ENCODE peak calls at places on chromosome 6, in five cellular contexts. A, P, S, K and F are unnamed samples. For H3K4me1, the result is how much of the 10 kb centered on the place peaks cover.

GRCh38 chr6:166483026-166483425 is 100.3 kb upstream of the MPC1 start:
- DNase-seq in A (peak), P (no peak), S (no peak), K (no peak), F (no peak)

GRCh38 chr6:165655191-165655590 is 7.8 kb downstream of the PDE10A start:
- DNase-seq in A (no peak), P (no peak), S (no peak), K (no peak), F (no peak)

GRCh38 chr6:149015224-149015876 is 268.5 kb downstream of the UST start:
- DNase-seq in A (no peak), P (no peak), S (peak), K (no peak), F (no peak)

GRCh38 chr6:93069856-93070255 is 349.5 kb downstream of the EPHA7 start:
- DNase-seq in A (no peak), P (no peak), S (no peak), K (no peak), F (no peak)

GRCh38 chr6:129312865-129313264 is 397.1 kb downstream of the ARHGAP18 start:
- DNase-seq in A (no peak), P (no peak), S (peak), K (no peak), F (no peak)

GRCh38 chr6:22582806-22583205 is 13.4 kb downstream of the HDGFL1 start:
- DNase-seq in A (no peak), P (no peak), S (no peak), K (no peak), F (no peak)

GRCh38 chr6:72245565-72245964 is 359.2 kb downstream of the RIMS1 start:
- DNase-seq in A (no peak), P (no peak), S (no peak), K (no peak), F (no peak)

GRCh38 chr6:168607272-168608112 is 166.5 kb downstream of the SMOC2 start:
- DNase-seq in A (peak), P (no peak), S (peak), K (no peak), F (no peak)

GRCh38 chr6:148044921-148045320 is 297.7 kb upstream of the SASH1 start:
- DNase-seq in A (no peak), P (no peak), S (no peak), K (no peak), F (no peak)

GRCh38 chr6:145813285-145814034 is 1.1 kb downstream of the FBXO30 start:
- DNase-seq in A (no peak), P (peak), S (no peak), K (no peak), F (no peak)

GRCh38 chr6:11439017-11439420 is 98.5 kb upstream of the TMEM170B start:
- DNase-seq in A (no peak), P (no peak), S (no peak), K (no peak), F (no peak)
- H3K4me1 ChIP-seq in A (under half), P (under half), S (under half), K (under half), F (under half)

GRCh38 chr6:3001773-3002293 is 2.1 kb downstream of the NQO2 start:
- DNase-seq in A (no peak), P (peak), S (no peak), K (no peak), F (no peak)

GRCh38 chr6:3005077-3005476 is 5.4 kb downstream of the NQO2 start:
- DNase-seq in A (no peak), P (no peak), S (no peak), K (no peak), F (no peak)

GRCh38 chr6:2999005-2999620 is 581 bp upstream of the NQO2 start:
- DNase-seq in A (no peak), P (peak), S (no peak), K (peak), F (peak)

GRCh38 chr6:3001146-3001772 is 1.6 kb downstream of the NQO2 start:
- DNase-seq in A (no peak), P (no peak), S (no peak), K (no peak), F (no peak)

DNA sequence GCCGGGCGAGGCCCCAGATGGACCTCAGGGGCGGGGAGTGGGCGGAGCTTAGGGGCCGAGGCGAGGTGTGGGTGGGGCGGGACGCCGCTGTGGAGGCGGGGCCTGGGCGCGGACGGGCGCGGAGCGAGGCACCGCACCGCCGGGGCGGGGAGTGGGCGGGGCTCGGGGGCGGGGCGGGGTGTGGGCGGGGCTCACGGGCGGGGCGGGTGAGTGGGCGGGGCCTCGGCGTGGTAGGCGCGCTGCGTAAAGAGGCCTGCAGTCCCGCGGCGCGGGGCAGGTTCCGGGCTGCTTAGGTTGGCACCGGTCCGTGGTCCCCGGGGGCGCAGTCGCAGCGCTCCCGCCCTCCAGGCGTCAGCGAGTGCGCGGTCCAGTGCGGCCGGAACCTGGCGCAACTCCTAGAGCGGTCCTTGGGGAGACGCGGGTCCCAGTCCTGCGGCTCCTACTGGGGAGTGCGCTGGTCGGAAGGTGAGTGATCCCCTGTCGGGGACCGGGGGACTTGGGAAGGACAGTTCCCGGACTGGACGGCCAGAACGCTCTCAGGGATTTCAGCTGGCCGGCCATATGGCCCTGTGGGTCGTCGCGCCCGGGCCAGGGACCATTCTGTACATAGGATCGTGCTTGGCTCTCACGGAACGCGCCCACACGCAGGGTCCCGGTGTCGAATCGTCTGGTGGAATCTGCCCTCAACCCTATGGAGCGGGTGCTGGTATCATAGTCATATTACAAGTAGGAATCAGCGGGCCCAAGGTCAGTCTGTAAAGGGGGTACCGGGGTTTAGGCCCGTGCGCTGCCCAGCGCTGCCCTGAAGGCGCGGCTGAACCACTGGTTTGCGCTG is at the start of gene NQO2:
- DNase-seq in A (peak), P (peak), S (peak), K (peak), F (peak)
- TF ChIP-seq POLR2A in A (peak), P (peak), S (peak), K (peak), F (peak)

DNA sequence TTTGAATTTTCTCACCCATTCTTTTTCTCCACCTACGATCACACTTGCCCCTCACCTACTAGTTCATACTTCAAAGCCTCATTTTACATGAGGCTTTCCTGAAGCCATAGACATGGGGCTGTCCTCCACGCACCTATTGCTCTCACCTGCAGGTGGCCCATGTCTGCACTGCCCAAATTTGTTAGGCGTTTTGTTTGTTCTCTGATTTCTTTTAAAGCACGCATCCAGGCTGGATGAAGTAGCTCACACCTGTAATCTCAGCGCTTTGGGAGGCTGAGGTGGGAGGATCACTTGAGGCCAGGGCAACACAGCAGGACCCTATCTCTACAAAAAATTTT is 106.8 kb upstream of the RIPOR2 start:
- DNase-seq in A (no peak), P (no peak), S (no peak), K (no peak), F (no peak)
- H3K4me1 ChIP-seq in A (under half), P (under half), S (under half), K (under half), F (under half)

GRCh38 chr6:33279257-33279695 is 2.4 kb downstream of the B3GALT4 start:
- DNase-seq in A (no peak), P (no peak), S (no peak), K (no peak), F (no peak)
- TF ChIP-seq POLR2A in A (no peak), P (no peak), S (no peak), K (no peak), F (no peak)

GRCh38 chr6:11317885-11318771 is 85.7 kb upstream of the NEDD9 start:
- DNase-seq in A (peak), P (peak), S (no peak), K (peak), F (peak)
- H3K4me1 ChIP-seq in A (under half), P (under half), S (under half), K (under half), F (under half)

DNA sequence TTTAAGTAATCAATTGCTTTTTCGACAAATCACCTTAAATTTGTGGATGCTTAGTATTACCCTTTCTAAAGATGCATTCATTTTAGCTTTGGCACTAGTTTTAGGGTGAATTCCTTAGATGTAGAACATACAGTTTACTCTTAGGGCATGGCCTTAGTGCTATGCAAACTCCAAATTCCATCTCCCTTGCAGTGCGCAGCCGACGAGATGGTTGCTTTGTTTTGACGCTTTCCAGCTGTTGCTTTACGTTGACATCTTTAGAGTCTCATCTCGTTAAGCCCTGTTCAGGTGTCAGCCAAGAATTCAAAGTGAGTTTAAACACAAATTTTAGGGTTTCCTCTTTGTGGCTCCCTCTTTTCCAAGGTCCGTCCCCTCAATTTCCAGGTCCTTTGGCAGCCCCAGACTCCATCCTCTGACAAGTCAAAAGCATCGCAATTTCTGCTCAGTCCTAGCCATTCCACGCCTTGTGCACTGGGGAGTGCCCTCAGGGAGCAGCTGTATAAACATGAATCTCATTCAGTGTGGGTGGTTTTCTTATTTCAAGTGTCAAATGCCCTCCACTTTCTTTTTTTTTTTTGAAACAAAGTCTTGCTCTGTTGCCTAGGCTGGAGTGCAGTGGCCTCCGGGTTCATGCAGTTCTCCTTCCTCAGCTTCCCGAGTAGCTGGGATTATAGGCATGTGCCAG is 14.1 kb upstream of the MAK start:
- DNase-seq in A (no peak), P (no peak), S (peak), K (no peak), F (no peak)
- TF ChIP-seq POLR2A in A (no peak), P (no peak), S (no peak), K (no peak), F (no peak)

GRCh38 chr6:11734861-11735652 is 43.5 kb downstream of the ADTRP start:
- DNase-seq in A (no peak), P (no peak), S (no peak), K (no peak), F (no peak)
- H3K4me1 ChIP-seq in A (under half), P (under half), S (under half), K (under half), F (under half)

DNA sequence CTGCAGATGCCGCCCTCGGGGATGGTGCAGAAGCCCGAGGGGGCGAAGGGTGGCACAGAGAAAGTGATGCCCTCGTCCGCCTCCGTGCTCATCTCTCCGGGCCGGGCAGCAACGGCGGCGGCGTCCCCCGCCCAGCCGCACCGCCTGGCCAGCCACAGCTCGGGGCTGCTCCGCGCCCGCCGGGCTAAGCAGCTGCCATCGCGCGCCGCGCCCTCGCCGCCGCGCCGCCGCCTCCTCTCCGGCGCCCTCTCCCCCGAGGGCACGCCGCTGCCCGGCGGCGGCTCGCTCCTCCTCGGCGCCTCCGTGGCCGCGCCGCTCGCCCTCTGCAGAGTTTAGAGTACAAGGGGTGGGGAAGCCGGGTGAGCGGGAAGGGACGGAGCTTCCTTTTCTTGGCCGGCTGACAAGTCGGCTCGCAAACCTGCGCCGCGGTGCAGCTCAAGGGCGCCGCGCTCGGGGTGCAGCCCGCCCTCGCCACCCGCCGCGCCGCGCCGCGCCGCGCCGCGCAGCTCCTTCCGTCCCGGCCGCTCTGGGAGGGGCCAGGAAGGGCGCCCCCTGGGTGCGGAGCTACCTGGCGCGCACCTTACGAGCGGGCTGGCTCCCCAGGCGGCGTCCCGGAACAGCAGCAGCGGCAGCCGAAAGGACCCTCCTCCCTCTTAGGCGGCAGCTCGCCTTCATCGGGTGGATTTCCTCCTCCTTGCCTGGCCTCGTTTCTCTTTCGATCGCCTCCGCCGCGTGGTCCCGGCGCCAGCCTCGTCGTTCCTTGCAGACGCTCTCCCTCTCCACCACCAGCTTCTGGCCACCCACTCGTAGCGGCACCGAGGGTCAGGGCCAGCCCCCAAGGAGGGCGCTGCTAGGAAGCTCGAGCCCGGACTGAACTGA is at the start of gene MAP3K5:
- DNase-seq in A (peak), P (peak), S (peak), K (peak), F (peak)
- TF ChIP-seq POLR2A in A (peak), P (no peak), S (peak), K (no peak), F (peak)